ENCODE peak calls at places on chromosomes 5 and 9, in ten cellular contexts. I is PC-3, P is tibial artery, X is endodermal cell, L is esophagus squamous epithelium, C is GM12865, D is A673, M is GM13977, G is GM10248, B is neural crest cell. O is an unnamed sample.

GRCh38 chr9:14326264-14326826 is 12.4 kb upstream of the NFIB start:
- DNase-seq in I (peak; percentile 92), P (no peak), X (no peak), L (no peak), C (peak; percentile 17), D (no peak), M (no peak), G (no peak), B (no peak), O (no peak)

GRCh38 chr9:134306583-134307222 is 19.6 kb upstream of the RXRA start:
- DNase-seq in I (no peak), P (no peak), X (peak; percentile 81), L (no peak), C (no peak), D (no peak), M (no peak), G (no peak), B (no peak), O (no peak)

GRCh38 chr5:172428224-172429166 is 25.8 kb downstream of the SH3PXD2B start:
- DNase-seq in I (no peak), P (no peak), X (no peak), L (no peak), C (no peak), D (no peak), M (no peak), G (no peak), B (no peak), O (no peak)

GRCh38 chr5:83433891-83434290 is 37.7 kb upstream of the VCAN start:
- DNase-seq in I (peak; percentile 36), P (no peak), X (no peak), L (no peak), C (no peak), D (no peak), M (no peak), G (no peak), B (no peak), O (no peak)

GRCh38 chr9:136016221-136016881 is 55.2 kb upstream of the UBAC1 start:
- DNase-seq in I (no peak), P (peak; percentile 7), X (peak; percentile 43), L (no peak), C (no peak), D (no peak), M (no peak), G (no peak), B (no peak), O (no peak)

GRCh38 chr9:124220551-124221451 is 36.9 kb upstream of the NEK6 start:
- DNase-seq in I (peak; percentile 93), P (peak; percentile 46), X (peak; percentile 59), L (no peak), C (no peak), D (peak; percentile 21), M (no peak), G (no peak), B (no peak), O (no peak)

GRCh38 chr5:93422652-93423332 is 158.2 kb downstream of the NR2F1-AS1 start:
- DNase-seq in I (no peak), P (no peak), X (no peak), L (no peak), C (no peak), D (no peak), M (no peak), G (no peak), B (no peak), O (peak; percentile 5)

GRCh38 chr5:171478946-171479775 is 59.7 kb downstream of the FGF18 start:
- DNase-seq in I (no peak), P (no peak), X (peak; percentile 60), L (no peak), C (peak; percentile 18), D (no peak), M (no peak), G (no peak), B (no peak), O (no peak)

GRCh38 chr9:36902861-36903524 is 131.1 kb downstream of the PAX5 start:
- DNase-seq in I (no peak), P (no peak), X (peak; percentile 22), L (no peak), C (no peak), D (no peak), M (no peak), G (no peak), B (no peak), O (no peak)

GRCh38 chr5:168592014-168592368 is 12.8 kb upstream of the PANK3 start:
- DNase-seq in I (peak; percentile 72), P (no peak), X (peak; percentile 13), L (no peak), C (no peak), D (no peak), M (no peak), G (no peak), B (no peak), O (no peak)

GRCh38 chr5:74429495-74429894 is 211.0 kb downstream of the ENC1 start:
- DNase-seq in I (no peak), P (no peak), X (no peak), L (no peak), C (no peak), D (no peak), M (no peak), G (no peak), B (no peak), O (no peak)

GRCh38 chr5:111820072-111820471 is 63.1 kb upstream of the NREP start:
- DNase-seq in I (peak; percentile 3), P (no peak), X (no peak), L (no peak), C (no peak), D (no peak), M (no peak), G (no peak), B (no peak), O (no peak)

DNA sequence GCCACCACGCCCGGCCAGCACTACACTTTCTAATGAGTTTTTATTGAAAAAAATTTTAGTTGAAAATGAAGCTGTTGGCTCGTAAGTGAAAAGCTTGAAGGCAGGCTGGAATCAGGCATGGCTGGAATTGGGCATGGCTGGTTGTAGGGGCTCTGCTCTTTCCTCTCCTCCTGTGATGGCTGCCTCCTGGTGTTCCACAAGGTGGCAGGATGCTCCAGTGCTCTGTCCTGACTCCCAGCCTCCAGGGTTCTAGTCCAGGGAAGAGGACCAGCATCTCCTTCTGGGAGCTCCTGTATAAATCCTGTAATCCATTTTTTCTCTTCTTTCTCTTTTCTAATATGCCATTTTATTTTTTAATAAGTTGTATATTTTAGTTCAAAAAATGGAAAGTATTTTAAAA is 57.2 kb upstream of the DHFR start:
- DNase-seq in I (peak; percentile 37), P (no peak), X (peak; percentile 85), L (no peak), C (peak; percentile 18), D (peak; percentile 72), M (no peak), G (peak; percentile 32), B (peak; percentile 5), O (peak; percentile 39)
- TF ChIP-seq CTCF in I (peak; percentile 52), P (no peak), X (peak; percentile 86), L (no peak), C (peak; percentile 36), D (peak; percentile 72), M (peak; percentile 64), G (peak; percentile 57), B (peak; percentile 58), O (no peak)

DNA sequence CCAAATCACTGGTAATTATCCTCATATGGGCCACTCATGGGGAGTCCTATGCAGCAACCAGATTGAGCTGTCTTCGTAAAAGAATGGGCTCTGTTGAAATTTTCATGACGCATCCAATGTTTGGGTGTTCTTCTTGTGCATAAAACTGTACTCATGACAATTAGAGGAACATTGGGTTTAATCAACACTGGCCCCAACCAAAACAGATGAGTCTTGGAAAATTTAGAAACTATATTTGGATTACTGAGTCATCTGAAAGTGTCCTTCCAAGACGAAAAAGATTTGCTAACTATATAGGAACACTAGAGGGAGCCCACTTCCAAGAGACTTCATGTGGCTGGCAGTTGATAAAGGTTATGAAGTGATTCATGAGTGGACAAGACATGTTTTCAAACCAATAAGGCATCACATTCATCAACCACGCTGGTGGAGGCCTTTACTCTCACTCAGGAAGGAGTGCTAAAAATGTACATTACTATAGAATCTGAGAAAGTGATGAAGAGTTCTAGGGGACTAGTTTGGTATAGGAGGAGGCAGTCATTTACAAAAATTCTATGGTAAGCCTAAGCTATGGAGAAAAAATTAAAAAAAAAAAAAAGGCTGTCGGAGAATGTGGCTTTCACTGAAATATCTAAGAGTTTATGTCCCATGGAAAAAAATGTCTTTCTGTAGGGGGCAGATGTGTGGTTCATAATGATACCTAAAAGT is 313.5 kb downstream of the PRDM9 start:
- DNase-seq in I (peak; percentile 84), P (no peak), X (no peak), L (no peak), C (peak; percentile 0), D (peak; percentile 69), M (no peak), G (no peak), B (no peak), O (no peak)
- TF ChIP-seq CTCF in I (peak; percentile 87), P (no peak), X (peak; percentile 80), L (no peak), C (no peak), D (peak; percentile 74), M (peak; percentile 47), G (peak; percentile 40), B (peak; percentile 72), O (peak; percentile 63)

DNA sequence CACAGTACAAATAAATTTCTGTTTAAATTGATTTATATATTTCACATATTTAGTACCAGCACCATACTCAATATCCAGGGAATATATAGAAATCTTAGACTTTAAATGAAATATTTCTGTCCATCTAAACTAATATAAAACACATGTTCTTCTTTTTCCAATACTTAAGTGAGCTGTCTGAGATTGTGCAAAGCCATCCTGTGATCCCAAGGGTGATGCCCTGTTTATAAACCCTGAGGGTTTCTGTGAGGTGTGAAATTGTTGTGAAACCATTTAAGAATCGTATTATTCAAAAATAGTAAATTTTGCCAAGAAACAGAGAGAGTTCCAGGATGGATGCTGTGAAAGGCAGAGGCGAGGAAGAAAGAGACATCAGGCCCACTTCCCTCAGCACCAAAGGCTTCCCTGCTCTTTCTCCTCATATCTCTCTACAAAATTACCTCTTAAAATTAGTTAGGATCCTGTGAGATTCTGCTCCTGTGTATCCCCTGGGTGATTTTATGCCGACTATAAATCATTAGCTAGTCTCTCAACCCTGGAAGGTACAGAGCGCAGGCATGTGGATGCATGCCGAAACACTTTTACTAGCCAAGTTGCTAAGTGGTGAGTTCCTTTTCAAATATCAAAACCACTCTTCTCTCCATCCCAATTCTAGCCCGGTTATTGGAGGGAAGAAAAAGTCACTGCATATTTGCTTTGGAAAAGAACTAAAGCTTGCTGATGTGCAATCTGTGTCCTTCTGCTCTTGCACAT is 183.0 kb downstream of the GLIS3 start:
- DNase-seq in I (no peak), P (peak; percentile 60), X (no peak), L (no peak), C (no peak), D (no peak), M (no peak), G (no peak), B (no peak), O (no peak)
- TF ChIP-seq CTCF in I (no peak), P (no peak), X (no peak), L (no peak), C (no peak), D (no peak), M (no peak), G (no peak), B (no peak), O (no peak)

DNA sequence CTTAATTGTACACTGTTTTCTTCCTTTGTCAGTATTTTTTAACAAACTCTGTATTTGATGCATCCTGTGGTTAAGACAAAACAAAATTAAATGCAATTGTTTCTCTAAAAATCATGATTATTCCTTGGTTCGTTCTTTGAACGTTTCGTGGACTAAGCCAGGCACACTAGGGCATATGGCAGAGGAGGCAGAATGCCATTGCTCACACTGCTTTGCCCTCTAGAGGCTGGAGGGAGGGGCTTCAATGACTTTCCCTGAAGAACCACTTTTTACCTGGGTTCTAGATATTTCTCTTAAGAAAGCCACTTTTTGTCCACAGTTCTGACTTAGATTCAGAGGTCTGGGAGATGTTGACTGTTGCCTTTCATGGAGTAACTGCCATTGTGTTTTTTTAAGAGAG is 236.2 kb upstream of the ADAMTSL1 start:
- DNase-seq in I (no peak), P (no peak), X (no peak), L (no peak), C (no peak), D (no peak), M (no peak), G (no peak), B (no peak), O (no peak)
- TF ChIP-seq CTCF in I (no peak), P (no peak), X (peak; percentile 62), L (no peak), C (no peak), D (no peak), M (no peak), G (no peak), B (peak; percentile 20), O (no peak)